ENCODE peak calls at places on chromosomes 1 and 21, in four cellular contexts. U is A549, N is pancreas, K is stomach. E is an unnamed sample.

GRCh38 chr1:2413495-2414296 is 1.3 kb upstream of the PEX10 start:
- DNase-seq in U (peak), N (no peak), K (no peak), E (no peak)

GRCh38 chr1:116309090-116309870 is 63.8 kb upstream of the ATP1A1 start:
- DNase-seq in U (no peak), N (no peak), K (no peak), E (no peak)

GRCh38 chr1:11448375-11449085 is 30.4 kb upstream of the DISP3 start:
- DNase-seq in U (no peak), N (no peak), K (no peak), E (no peak)

GRCh38 chr1:212595787-212596714 is 12.5 kb upstream of the ATF3 start:
- DNase-seq in U (peak), N (no peak), K (no peak), E (peak)

GRCh38 chr1:67429528-67430357 is 459 bp downstream of the SERBP1 start:
- DNase-seq in U (no peak), N (peak), K (peak), E (peak)

GRCh38 chr1:44351289-44351688 is 3.8 kb downstream of the ERI3 start:
- DNase-seq in U (no peak), N (no peak), K (no peak), E (no peak)

GRCh38 chr1:46171872-46172271 is 3.0 kb upstream of the TSPAN1 start:
- DNase-seq in U (no peak), N (peak), K (peak), E (no peak)

GRCh38 chr1:115832651-115833050 is 8.3 kb downstream of the NHLH2 start:
- DNase-seq in U (no peak), N (no peak), K (no peak), E (no peak)

GRCh38 chr1:110254604-110255003 is 44.5 kb downstream of the KCNC4 start:
- DNase-seq in U (no peak), N (no peak), K (no peak), E (no peak)

GRCh38 chr1:3162483-3162882 is 93.5 kb downstream of the PRDM16 start:
- DNase-seq in U (no peak), N (no peak), K (no peak), E (no peak)

GRCh38 chr1:53335661-53336060 is 7.8 kb upstream of the LRP8 start:
- DNase-seq in U (no peak), N (no peak), K (no peak), E (no peak)

GRCh38 chr1:202968895-202969295 is 1.8 kb upstream of the CYB5R1 start:
- DNase-seq in U (peak), N (peak), K (peak), E (no peak)

GRCh38 chr21:31580866-31581276 is 78.6 kb upstream of the SOD1 start:
- DNase-seq in U (peak), N (peak), K (peak), E (peak)

GRCh38 chr1:17802945-17803344 is 47.8 kb downstream of the ACTL8 start:
- DNase-seq in U (no peak), N (no peak), K (peak), E (no peak)

GRCh38 chr1:26574690-26575349 is 45.3 kb downstream of the RPS6KA1 start:
- DNase-seq in U (no peak), N (no peak), K (no peak), E (no peak)

GRCh38 chr1:67761054-67761453 is 72.2 kb downstream of the GNG12 start:
- DNase-seq in U (no peak), N (no peak), K (no peak), E (no peak)

GRCh38 chr1:116982319-116983004 is 19.1 kb upstream of the CD101 start:
- DNase-seq in U (no peak), N (peak), K (no peak), E (no peak)

GRCh38 chr1:240031414-240031813 is 60.3 kb upstream of the FMN2 start:
- DNase-seq in U (peak), N (no peak), K (no peak), E (no peak)

GRCh38 chr1:181531951-181532640 is 48.8 kb downstream of the CACNA1E start:
- DNase-seq in U (no peak), N (no peak), K (no peak), E (no peak)

DNA sequence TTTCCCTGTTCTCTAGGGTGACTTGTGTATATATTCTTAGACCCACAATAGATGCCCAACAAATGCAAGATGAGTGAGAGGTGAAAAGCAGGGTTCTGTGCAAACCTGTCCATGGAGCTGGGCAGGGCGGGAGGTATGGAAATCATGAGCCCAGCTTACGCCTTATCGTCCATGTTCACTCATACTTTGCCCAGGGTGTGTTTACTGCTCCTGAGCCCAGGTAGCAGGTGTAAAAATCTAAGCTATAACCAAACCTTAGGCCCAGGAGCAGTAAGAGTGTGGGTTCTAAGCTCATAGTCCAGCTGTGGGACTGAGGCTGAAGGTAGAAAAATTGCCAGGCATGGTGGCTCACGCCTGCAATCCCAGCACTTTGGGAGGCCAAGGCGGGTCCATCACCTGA is 48.1 kb downstream of the CACNA1E start:
- DNase-seq in U (no peak), N (no peak), K (no peak), E (no peak)
- TF ChIP-seq CTCF in U (no peak), N (no peak), K (no peak), E (no peak)

DNA sequence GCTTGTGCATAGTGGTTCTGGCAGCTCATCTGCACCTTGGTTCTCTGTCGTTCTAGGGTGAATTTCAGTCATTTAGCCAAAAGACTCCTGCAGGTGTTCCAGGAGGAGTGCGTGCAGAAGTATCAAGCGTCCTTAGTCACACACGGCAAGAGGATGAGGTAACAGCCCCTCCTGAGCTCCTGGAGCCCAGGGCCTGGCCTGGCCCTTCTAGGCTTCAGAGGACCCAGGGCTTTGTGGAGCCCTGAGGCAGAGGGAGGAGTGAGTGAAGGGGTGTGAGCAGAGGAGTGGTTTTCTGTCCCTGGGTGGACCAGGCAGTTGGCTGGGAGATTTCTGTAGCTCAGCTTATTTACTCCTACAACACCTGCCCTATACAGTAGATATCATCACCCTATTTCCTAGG is 15.7 kb upstream of the RASSF5 start:
- DNase-seq in U (no peak), N (no peak), K (no peak), E (no peak)
- H3K4me3 ChIP-seq in U (no peak), N (no peak), K (no peak), E (no peak)

GRCh38 chr1:25523512-25523911 is 19.9 kb upstream of the LDLRAP1 start:
- DNase-seq in U (no peak), N (no peak), K (no peak), E (no peak)
- TF ChIP-seq CTCF in U (no peak), N (no peak), K (no peak), E (no peak)

DNA sequence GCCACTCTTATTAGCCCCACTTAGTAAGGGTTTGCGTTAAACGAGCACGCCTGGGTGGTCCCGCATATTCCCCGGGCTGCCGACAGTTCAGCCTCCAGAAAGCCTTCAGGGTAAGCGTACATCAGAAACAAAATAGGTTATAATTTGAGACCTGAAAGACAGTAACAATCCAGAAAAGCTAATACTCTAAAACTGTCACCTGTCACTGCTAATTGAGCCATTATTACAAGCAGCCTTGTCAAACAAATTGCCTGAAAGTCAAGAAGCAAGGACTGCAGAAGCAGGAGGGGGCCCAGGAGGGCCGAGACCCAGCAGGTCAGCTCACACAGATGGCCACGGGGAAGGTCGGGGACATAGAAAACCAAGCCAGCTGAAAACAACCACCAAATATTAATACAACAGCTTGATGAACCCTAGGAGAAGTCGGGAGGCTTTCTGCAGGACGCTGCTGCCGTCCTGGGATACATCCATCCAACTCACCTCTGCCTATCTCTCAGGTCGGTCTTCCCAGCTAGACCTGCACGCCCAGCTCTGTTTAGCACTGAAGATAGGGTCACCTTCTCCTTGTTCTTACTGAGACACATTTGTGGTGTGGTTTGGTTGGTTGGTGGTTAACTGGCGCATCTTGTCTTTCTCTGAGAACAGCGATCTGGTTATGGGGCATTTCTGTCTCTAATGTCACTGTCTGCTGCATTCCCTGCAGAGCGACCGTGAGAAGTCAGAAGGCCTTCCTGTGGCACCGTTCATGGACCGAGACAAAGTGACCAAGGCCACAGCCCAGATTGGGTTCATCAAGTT is 110.8 kb downstream of the WDR4 start:
- DNase-seq in U (no peak), N (no peak), K (no peak), E (no peak)
- H3K4me3 ChIP-seq in U (no peak), N (no peak), K (no peak), E (no peak)

GRCh38 chr1:97920275-97920831 is 481 bp downstream of the DPYD start:
- DNase-seq in U (peak), N (no peak), K (no peak), E (no peak)
- TF ChIP-seq CTCF in U (no peak), N (no peak), K (no peak), E (no peak)

DNA sequence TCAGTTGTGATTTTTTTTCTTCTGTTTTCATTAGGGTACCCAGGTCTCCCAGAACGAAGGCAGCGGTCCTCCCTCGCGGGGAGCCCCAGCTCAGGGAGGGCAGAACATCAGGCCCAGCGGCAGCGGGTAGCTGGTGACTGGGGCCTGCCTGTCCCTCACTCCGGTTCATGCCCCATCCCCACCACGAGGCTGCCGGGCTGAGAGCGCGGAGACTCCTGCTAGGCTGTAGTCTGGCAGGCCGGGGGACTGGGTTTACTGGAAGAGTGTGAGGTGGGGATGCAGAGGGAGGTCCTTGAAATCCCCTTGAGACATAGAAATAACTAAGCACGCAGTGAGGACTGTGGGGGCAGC is 10.5 kb downstream of the BRINP2 start:
- DNase-seq in U (no peak), N (no peak), K (no peak), E (no peak)
- H3K4me3 ChIP-seq in U (peak), N (no peak), K (peak), E (no peak)

DNA sequence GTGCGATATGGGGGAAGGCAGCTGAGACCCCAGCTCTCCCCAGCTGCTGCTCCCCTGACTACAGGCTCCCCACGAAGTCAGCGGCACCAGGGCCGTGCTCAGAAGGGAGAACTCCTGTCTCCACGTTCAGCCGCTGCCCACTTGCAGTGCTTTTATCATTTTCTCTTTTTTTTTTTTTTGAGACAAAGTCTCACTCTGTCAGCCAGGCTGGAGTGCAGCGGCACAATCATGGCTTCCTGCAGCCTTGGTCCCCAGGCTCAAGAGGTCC is 933 bp upstream of the FTCD start:
- DNase-seq in U (no peak), N (no peak), K (no peak), E (no peak)
- TF ChIP-seq CTCF in U (no peak), N (no peak), K (no peak), E (no peak)

GRCh38 chr1:55930931-55931271 is 648.5 kb downstream of the PLPP3 start:
- DNase-seq in U (no peak), N (no peak), K (no peak), E (no peak)
- H3K4me3 ChIP-seq in U (no peak), N (no peak), K (no peak), E (no peak)

GRCh38 chr1:231691618-231692259 is 65.1 kb downstream of the DISC1 start:
- DNase-seq in U (peak), N (no peak), K (no peak), E (no peak)
- TF ChIP-seq CTCF in U (peak), N (peak), K (peak), E (no peak)

GRCh38 chr1:114341886-114342285 is 169.1 kb downstream of the TRIM33 start:
- DNase-seq in U (no peak), N (no peak), K (no peak), E (no peak)

GRCh38 chr1:114342376-114342775 is 168.6 kb downstream of the TRIM33 start:
- DNase-seq in U (no peak), N (no peak), K (no peak), E (peak)

GRCh38 chr1:114338491-114338890 is 172.5 kb downstream of the TRIM33 start:
- DNase-seq in U (no peak), N (no peak), K (no peak), E (no peak)

GRCh38 chr1:114339379-114339778 is 171.6 kb downstream of the TRIM33 start:
- DNase-seq in U (no peak), N (no peak), K (no peak), E (no peak)

DNA sequence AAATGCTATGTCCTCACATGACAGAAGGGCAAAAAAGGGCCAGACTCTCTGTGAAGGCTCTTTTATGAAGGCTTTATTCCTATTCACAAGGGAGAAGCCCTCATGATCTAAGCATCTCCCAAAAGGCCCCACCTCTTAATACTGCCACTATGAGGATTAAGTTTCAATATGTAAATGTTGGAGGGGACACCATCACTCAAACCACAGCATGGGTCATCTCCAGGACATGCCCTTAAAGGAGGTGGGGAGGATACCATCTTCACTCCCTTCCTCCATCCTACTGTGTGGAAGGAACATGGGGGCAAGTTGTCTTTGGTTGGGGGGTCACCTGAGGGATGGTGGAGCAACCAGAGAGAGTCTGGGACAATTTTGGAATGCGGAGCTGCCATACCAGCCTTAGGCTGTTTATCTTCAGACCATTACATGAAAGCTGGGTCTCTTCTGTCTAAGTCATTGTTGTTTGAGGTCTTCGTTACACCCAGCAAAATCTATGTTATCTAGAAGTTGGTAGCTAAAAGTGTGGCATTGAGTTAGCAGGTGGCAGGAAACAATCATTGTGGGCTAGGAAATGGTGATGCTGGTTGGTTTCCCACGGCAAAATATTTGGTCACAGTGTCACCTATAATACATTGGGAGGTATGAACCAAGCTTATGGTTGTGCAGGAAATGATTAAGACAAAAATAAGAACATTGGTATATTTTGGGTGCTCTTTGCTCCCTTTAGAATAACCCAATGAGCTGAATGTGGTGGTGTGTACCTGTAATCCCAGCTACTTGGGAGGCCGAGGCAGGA is 169.9 kb downstream of the TRIM33 start:
- DNase-seq in U (no peak), N (no peak), K (no peak), E (peak)
- H3K4me3 ChIP-seq in U (no peak), N (no peak), K (no peak), E (peak)